ENCODE peak calls at places on chromosomes 13 and 19, in six cellular contexts. Z is DMS153, R is kidney glomerular epithelial cell, L is sciatic nerve, I is T-helper 2 cell, U is GM10248. F is an unnamed sample.

GRCh38 chr19:2048959-2049740 is 1.9 kb downstream of the MKNK2 start:
- DNase-seq in L (peak), Z (no peak), I (no peak), R (no peak), U (no peak), F (no peak)

GRCh38 chr19:29748996-29749395 is 33.9 kb upstream of the C19orf12 start:
- DNase-seq in R (no peak), Z (no peak), I (no peak), L (no peak), U (no peak), F (no peak)

GRCh38 chr19:17949956-17950309 is 17.0 kb upstream of the KCNN1 start:
- DNase-seq in R (no peak), L (no peak), I (no peak), Z (no peak), U (no peak), F (no peak)

GRCh38 chr13:72390909-72391308 is 336.5 kb downstream of the MZT1 start:
- DNase-seq in R (peak), U (no peak), I (no peak), Z (no peak), L (no peak), F (no peak)

GRCh38 chr19:45160870-45161714 is at the start of gene NKPD1:
- DNase-seq in L (no peak), Z (peak), I (no peak), R (no peak), U (no peak), F (no peak)

GRCh38 chr19:17049711-17050280 is 23.2 kb upstream of the CPAMD8 start:
- DNase-seq in R (no peak), Z (no peak), I (no peak), L (no peak), U (no peak), F (no peak)

GRCh38 chr13:21058361-21058760 is 3.0 kb downstream of the LATS2 start:
- DNase-seq in Z (no peak), U (no peak), R (no peak), I (no peak), L (no peak), F (no peak)

GRCh38 chr13:112967666-112968379 is 1.2 kb upstream of the MCF2L start:
- DNase-seq in R (no peak), U (no peak), L (peak), I (no peak), Z (no peak), F (no peak)

GRCh38 chr19:18738961-18739690 is 52.0 kb downstream of the COMP start:
- DNase-seq in I (no peak), R (no peak), L (no peak), U (no peak), Z (no peak), F (no peak)

GRCh38 chr19:741506-742131 is 9.3 kb upstream of the MISP start:
- DNase-seq in I (no peak), Z (no peak), R (no peak), L (no peak), U (no peak), F (no peak)

GRCh38 chr13:102693250-102693649 is 1.6 kb downstream of the METTL21C start:
- DNase-seq in L (no peak), Z (no peak), I (no peak), U (no peak), R (no peak), F (no peak)

GRCh38 chr13:73966331-73966730 is 167.9 kb downstream of the KLF12 start:
- DNase-seq in Z (no peak), L (no peak), R (no peak), I (no peak), U (no peak), F (no peak)

GRCh38 chr19:18895038-18895827 is 725 bp downstream of the CERS1 start:
- DNase-seq in L (peak), R (no peak), Z (no peak), I (no peak), U (no peak), F (no peak)

GRCh38 chr19:51480590-51480989 is 2.3 kb downstream of the CEACAM18 start:
- DNase-seq in R (no peak), I (no peak), U (no peak), Z (no peak), L (no peak), F (no peak)

GRCh38 chr13:99655351-99656091 is 154.2 kb downstream of the TM9SF2 start:
- DNase-seq in U (no peak), I (no peak), Z (no peak), R (peak), L (no peak), F (no peak)

GRCh38 chr13:73937420-73937819 is 196.8 kb downstream of the KLF12 start:
- DNase-seq in U (no peak), R (no peak), I (no peak), L (no peak), Z (no peak), F (no peak)

GRCh38 chr19:58560007-58560887 is 1.8 kb upstream of the UBE2M start:
- DNase-seq in U (no peak), Z (no peak), R (no peak), I (no peak), L (no peak), F (no peak)

GRCh38 chr19:5907216-5907615 is 2.5 kb downstream of the VMAC start:
- DNase-seq in I (no peak), Z (no peak), U (no peak), R (no peak), L (no peak), F (no peak)

GRCh38 chr19:17522988-17523872 is 11.8 kb downstream of the PGLS start:
- DNase-seq in R (no peak), U (peak), Z (no peak), L (peak), I (no peak), F (peak)

GRCh38 chr19:46728208-46728607 is 11.3 kb upstream of the PRKD2 start:
- DNase-seq in I (no peak), Z (no peak), U (no peak), L (peak), R (no peak), F (no peak)

GRCh38 chr19:15181394-15181793 is 19.4 kb downstream of the NOTCH3 start:
- DNase-seq in U (no peak), L (no peak), I (no peak), Z (peak), R (no peak), F (no peak)

F was measured in CD4-positive, CD25-positive, alpha-beta regulatory T cell.